ENCODE peak calls at places on chromosomes 12 and 14, in six cellular contexts. One of them, this sample, is unnamed.

GRCh38 chr14:74954947-74955228 is 509 bp downstream of the PGF start:
- DNase-seq in A549: no peak
- DNase-seq in foreskin fibroblast: no peak
- DNase-seq in BE2C: no peak
- DNase-seq in keratinocyte: no peak
- DNase-seq in transverse colon: no peak
- DNase-seq in this sample: no peak

GRCh38 chr12:124381454-124382207 is 86.7 kb downstream of the RFLNA start:
- DNase-seq in A549: peak
- DNase-seq in foreskin fibroblast: no peak
- DNase-seq in BE2C: no peak
- DNase-seq in keratinocyte: no peak
- DNase-seq in transverse colon: peak
- DNase-seq in this sample: peak

GRCh38 chr14:79165460-79166080 is 995.4 kb downstream of the NRXN3 start:
- DNase-seq in A549: no peak
- DNase-seq in foreskin fibroblast: no peak
- DNase-seq in BE2C: no peak
- DNase-seq in keratinocyte: no peak
- DNase-seq in transverse colon: no peak
- DNase-seq in this sample: no peak

GRCh38 chr14:62117010-62117717 is 354.9 kb downstream of the SNAPC1 start:
- DNase-seq in A549: peak
- DNase-seq in foreskin fibroblast: peak
- DNase-seq in BE2C: peak
- DNase-seq in keratinocyte: no peak
- DNase-seq in transverse colon: peak
- DNase-seq in this sample: peak

GRCh38 chr14:51449666-51450061 is 202.0 kb upstream of the FRMD6 start:
- DNase-seq in A549: no peak
- DNase-seq in foreskin fibroblast: no peak
- DNase-seq in BE2C: no peak
- DNase-seq in keratinocyte: no peak
- DNase-seq in transverse colon: no peak
- DNase-seq in this sample: no peak

GRCh38 chr14:86038401-86038985 is 508.5 kb downstream of the FLRT2 start:
- DNase-seq in A549: peak
- DNase-seq in foreskin fibroblast: peak
- DNase-seq in BE2C: peak
- DNase-seq in keratinocyte: no peak
- DNase-seq in transverse colon: peak
- DNase-seq in this sample: peak

GRCh38 chr12:104686196-104686595 is 229.4 kb downstream of the CHST11 start:
- DNase-seq in A549: peak
- DNase-seq in foreskin fibroblast: no peak
- DNase-seq in BE2C: no peak
- DNase-seq in keratinocyte: no peak
- DNase-seq in transverse colon: no peak
- DNase-seq in this sample: no peak

GRCh38 chr12:130144256-130144655 is 18.0 kb upstream of the FZD10 start:
- DNase-seq in A549: no peak
- DNase-seq in foreskin fibroblast: no peak
- DNase-seq in BE2C: no peak
- DNase-seq in keratinocyte: no peak
- DNase-seq in transverse colon: no peak
- DNase-seq in this sample: no peak

GRCh38 chr12:118190266-118190665 is 54.3 kb downstream of the PEBP1 start:
- DNase-seq in A549: no peak
- DNase-seq in foreskin fibroblast: peak
- DNase-seq in BE2C: peak
- DNase-seq in keratinocyte: no peak
- DNase-seq in transverse colon: no peak
- DNase-seq in this sample: peak

GRCh38 chr14:56686416-56686815 is 106.8 kb downstream of the TMEM260 start:
- DNase-seq in A549: no peak
- DNase-seq in foreskin fibroblast: no peak
- DNase-seq in BE2C: no peak
- DNase-seq in keratinocyte: no peak
- DNase-seq in transverse colon: peak
- DNase-seq in this sample: no peak

GRCh38 chr12:1939745-1940607 is 21.5 kb upstream of the CACNA2D4 start:
- DNase-seq in A549: peak
- DNase-seq in foreskin fibroblast: peak
- DNase-seq in BE2C: peak
- DNase-seq in keratinocyte: peak
- DNase-seq in transverse colon: peak
- DNase-seq in this sample: peak

DNA sequence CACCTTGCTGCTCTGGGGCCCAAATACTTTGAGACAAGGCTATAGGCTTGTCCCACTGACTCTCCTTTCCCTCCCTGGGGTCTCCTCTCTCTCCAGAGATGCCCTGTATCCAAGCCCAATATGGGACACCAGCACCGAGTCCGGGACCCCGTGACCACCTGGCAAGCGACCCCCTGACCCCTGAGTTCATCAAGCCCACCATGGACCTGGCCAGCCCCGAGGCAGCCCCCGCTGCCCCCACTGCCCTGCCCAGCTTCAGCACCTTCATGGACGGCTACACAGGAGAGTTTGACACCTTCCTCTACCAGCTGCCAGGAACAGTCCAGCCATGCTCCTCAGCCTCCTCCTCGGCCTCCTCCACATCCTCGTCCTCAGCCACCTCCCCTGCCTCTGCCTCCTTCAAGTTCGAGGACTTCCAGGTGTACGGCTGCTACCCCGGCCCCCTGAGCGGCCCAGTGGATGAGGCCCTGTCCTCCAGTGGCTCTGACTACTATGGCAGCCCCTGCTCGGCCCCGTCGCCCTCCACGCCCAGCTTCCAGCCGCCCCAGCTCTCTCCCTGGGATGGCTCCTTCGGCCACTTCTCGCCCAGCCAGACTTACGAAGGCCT is 3.1 kb downstream of the NR4A1 start:
- DNase-seq in A549: no peak
- DNase-seq in foreskin fibroblast: no peak
- DNase-seq in BE2C: no peak
- DNase-seq in keratinocyte: no peak
- DNase-seq in transverse colon: peak
- DNase-seq in this sample: peak
- H3K4me3 ChIP-seq in A549: no peak
- H3K4me3 ChIP-seq in foreskin fibroblast: no peak
- H3K4me3 ChIP-seq in BE2C: no peak
- H3K4me3 ChIP-seq in keratinocyte: no peak
- H3K4me3 ChIP-seq in transverse colon: no peak
- H3K4me3 ChIP-seq in this sample: no peak

DNA sequence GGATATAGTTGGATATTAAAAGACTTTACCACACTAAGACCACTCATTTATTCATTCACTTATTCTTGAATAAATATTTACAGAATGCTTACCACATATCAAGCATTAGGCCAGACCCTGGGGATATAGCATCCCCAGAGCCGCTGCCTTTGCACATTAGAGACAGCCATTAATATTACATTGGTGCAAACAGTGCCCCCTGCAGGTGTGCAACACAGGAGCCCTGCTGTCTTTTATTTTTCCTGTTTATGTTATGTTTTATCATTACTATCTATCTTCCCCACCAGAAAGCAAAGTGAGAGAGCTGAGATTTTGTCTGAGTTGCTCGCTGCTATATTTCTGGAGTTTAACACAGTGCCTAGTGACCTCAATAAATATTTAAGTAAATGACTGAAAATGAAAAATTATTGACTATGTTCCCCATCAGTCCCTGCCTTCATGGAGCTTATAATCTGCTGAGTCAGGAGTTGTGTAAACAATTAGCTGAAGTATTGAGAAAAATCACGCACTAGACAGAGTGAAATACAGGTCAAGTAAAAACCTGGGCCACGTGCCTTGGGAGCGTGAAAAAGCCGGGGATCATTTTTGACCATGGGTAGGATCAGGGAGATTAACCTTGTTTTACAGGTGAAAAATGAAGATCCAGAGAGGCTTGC is 301.6 kb downstream of the PCNX1 start:
- DNase-seq in A549: no peak
- DNase-seq in foreskin fibroblast: no peak
- DNase-seq in BE2C: no peak
- DNase-seq in keratinocyte: no peak
- DNase-seq in transverse colon: no peak
- DNase-seq in this sample: no peak
- TF ChIP-seq CTCF in A549: no peak
- TF ChIP-seq CTCF in foreskin fibroblast: no peak
- TF ChIP-seq CTCF in BE2C: peak
- TF ChIP-seq CTCF in keratinocyte: peak
- TF ChIP-seq CTCF in transverse colon: no peak
- TF ChIP-seq CTCF in this sample: no peak

GRCh38 chr12:48121522-48121921 is 2.4 kb downstream of the PFKM start:
- DNase-seq in A549: no peak
- DNase-seq in foreskin fibroblast: no peak
- DNase-seq in BE2C: no peak
- DNase-seq in keratinocyte: no peak
- DNase-seq in transverse colon: no peak
- DNase-seq in this sample: no peak

GRCh38 chr12:48122065-48122834 is 3.1 kb downstream of the PFKM start:
- DNase-seq in A549: no peak
- DNase-seq in foreskin fibroblast: no peak
- DNase-seq in BE2C: no peak
- DNase-seq in keratinocyte: no peak
- DNase-seq in transverse colon: no peak
- DNase-seq in this sample: no peak

GRCh38 chr12:48119078-48119833 is at the start of gene PFKM:
- DNase-seq in A549: peak
- DNase-seq in foreskin fibroblast: peak
- DNase-seq in BE2C: peak
- DNase-seq in keratinocyte: peak
- DNase-seq in transverse colon: peak
- DNase-seq in this sample: peak

GRCh38 chr12:48118491-48118890 is 673 bp upstream of the PFKM start:
- DNase-seq in A549: no peak
- DNase-seq in foreskin fibroblast: no peak
- DNase-seq in BE2C: no peak
- DNase-seq in keratinocyte: no peak
- DNase-seq in transverse colon: no peak
- DNase-seq in this sample: no peak

DNA sequence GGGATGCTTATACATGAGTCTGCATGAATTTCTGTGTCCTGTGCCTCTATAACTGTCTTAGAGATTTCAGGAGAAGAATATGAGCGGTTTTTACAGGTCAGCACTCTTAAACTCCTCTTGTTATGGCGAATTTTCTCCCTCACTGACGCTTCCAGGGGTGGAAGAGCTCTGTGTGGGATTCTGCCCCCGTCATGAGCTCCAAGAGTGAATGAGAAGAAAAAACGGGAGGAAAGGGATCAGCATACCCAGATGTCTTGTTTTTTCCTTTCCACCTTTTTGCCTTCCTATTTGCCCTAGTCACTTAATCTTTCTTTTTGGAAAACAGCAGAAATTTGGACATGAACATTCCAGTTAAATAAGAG is 651 bp downstream of the PFKM start:
- DNase-seq in A549: no peak
- DNase-seq in foreskin fibroblast: no peak
- DNase-seq in BE2C: no peak
- DNase-seq in keratinocyte: no peak
- DNase-seq in transverse colon: no peak
- DNase-seq in this sample: no peak
- H3K4me3 ChIP-seq in A549: peak
- H3K4me3 ChIP-seq in foreskin fibroblast: peak
- H3K4me3 ChIP-seq in BE2C: peak
- H3K4me3 ChIP-seq in keratinocyte: peak
- H3K4me3 ChIP-seq in transverse colon: peak
- H3K4me3 ChIP-seq in this sample: peak

DNA sequence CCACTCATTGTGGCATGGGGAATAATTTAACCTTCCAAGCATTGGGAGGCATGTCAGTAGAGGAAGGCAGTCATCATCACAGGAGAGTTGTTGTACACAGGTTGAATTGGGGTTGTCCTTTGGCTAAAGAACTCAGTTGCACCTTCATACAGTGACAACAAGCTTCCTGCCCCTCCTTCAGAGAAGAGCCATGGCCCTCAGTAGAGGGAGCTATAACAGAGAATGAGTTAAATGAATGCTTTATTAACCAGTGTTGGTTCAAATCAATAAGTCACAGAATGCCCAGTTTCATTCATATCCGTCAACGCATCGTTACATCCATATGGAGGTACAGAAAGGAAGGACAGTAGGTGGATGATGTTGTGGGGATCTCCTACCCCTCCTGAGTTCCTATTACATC is 4.8 kb downstream of the IFNG-AS1 start:
- DNase-seq in A549: no peak
- DNase-seq in foreskin fibroblast: no peak
- DNase-seq in BE2C: no peak
- DNase-seq in keratinocyte: no peak
- DNase-seq in transverse colon: no peak
- DNase-seq in this sample: no peak
- TF ChIP-seq CTCF in A549: no peak
- TF ChIP-seq CTCF in foreskin fibroblast: no peak
- TF ChIP-seq CTCF in BE2C: no peak
- TF ChIP-seq CTCF in keratinocyte: no peak
- TF ChIP-seq CTCF in transverse colon: no peak
- TF ChIP-seq CTCF in this sample: no peak